ENCODE peak calls at places on chromosome 4, in four cellular contexts. V, U, S and D are unnamed samples.

GRCh38 chr4:108571027-108571569 is 49.3 kb upstream of the RPL34 start:
- DNase-seq in S (no peak), V (no peak), U (no peak), D (no peak)

GRCh38 chr4:68271851-68272756 is 26.6 kb upstream of the TMPRSS11B start:
- DNase-seq in V (peak; percentile 21), S (no peak), U (no peak), D (no peak)

GRCh38 chr4:133186210-133186609 is 37.1 kb downstream of the PCDH10 start:
- DNase-seq in V (no peak), U (no peak), S (no peak), D (no peak)

GRCh38 chr4:153564630-153565525 is 98.7 kb downstream of the TMEM131L start:
- DNase-seq in S (no peak), V (no peak), U (no peak), D (no peak)

GRCh38 chr4:185685804-185686203 is 126.2 kb downstream of the SORBS2 start:
- DNase-seq in U (no peak), S (no peak), V (no peak), D (no peak)

GRCh38 chr4:61520176-61520575 is 320.1 kb downstream of the ADGRL3 start:
- DNase-seq in U (no peak), S (no peak), V (no peak), D (no peak)

GRCh38 chr4:124903995-124904722 is 191.6 kb upstream of the ANKRD50 start:
- DNase-seq in S (no peak), V (peak; percentile 47), U (no peak), D (no peak)

GRCh38 chr4:137417676-137418075 is 114.6 kb downstream of the PCDH18 start:
- DNase-seq in U (no peak), S (no peak), V (no peak), D (no peak)

GRCh38 chr4:82721819-82722423 is 76.7 kb downstream of the SCD5 start:
- DNase-seq in U (no peak), V (peak; percentile 10), S (no peak), D (peak; percentile 27)

GRCh38 chr4:164779811-164780216 is 25.9 kb downstream of the SMIM31 start:
- DNase-seq in V (peak; percentile 41), U (no peak), S (no peak), D (no peak)

GRCh38 chr4:74033721-74034120 is 4.8 kb downstream of the CXCL3 start:
- DNase-seq in V (no peak), U (no peak), S (no peak), D (no peak)

GRCh38 chr4:84481879-84482245 is 17.2 kb downstream of the NKX6-1 start:
- DNase-seq in V (no peak), S (no peak), U (no peak), D (no peak)

GRCh38 chr4:101171747-101172146 is 175.6 kb downstream of the PPP3CA start:
- DNase-seq in U (no peak), S (no peak), V (no peak), D (no peak)

GRCh38 chr4:182495111-182495510 is 251.9 kb downstream of the TENM3 start:
- DNase-seq in U (no peak), S (no peak), V (no peak), D (no peak)

GRCh38 chr4:42280327-42281095 is 116.8 kb upstream of the SHISA3 start:
- DNase-seq in U (no peak), S (no peak), V (peak; percentile 35), D (no peak)

GRCh38 chr4:760616-761015 is 55.0 kb downstream of the PCGF3 start:
- DNase-seq in V (no peak), U (peak; percentile 58), S (no peak), D (no peak)
- TF ChIP-seq CTCF in V (no peak), U (no peak), S (no peak), D (no peak)

GRCh38 chr4:170089274-170089742 is 448 bp downstream of the AADAT start:
- DNase-seq in U (no peak), S (no peak), V (no peak), D (peak; percentile 10)
- H3K4me3 ChIP-seq in U (peak overlapping the region; percentile 87), S (peak overlapping the region; percentile 61), V (peak overlapping the region; percentile 94), D (peak overlapping the region; percentile 69)

DNA sequence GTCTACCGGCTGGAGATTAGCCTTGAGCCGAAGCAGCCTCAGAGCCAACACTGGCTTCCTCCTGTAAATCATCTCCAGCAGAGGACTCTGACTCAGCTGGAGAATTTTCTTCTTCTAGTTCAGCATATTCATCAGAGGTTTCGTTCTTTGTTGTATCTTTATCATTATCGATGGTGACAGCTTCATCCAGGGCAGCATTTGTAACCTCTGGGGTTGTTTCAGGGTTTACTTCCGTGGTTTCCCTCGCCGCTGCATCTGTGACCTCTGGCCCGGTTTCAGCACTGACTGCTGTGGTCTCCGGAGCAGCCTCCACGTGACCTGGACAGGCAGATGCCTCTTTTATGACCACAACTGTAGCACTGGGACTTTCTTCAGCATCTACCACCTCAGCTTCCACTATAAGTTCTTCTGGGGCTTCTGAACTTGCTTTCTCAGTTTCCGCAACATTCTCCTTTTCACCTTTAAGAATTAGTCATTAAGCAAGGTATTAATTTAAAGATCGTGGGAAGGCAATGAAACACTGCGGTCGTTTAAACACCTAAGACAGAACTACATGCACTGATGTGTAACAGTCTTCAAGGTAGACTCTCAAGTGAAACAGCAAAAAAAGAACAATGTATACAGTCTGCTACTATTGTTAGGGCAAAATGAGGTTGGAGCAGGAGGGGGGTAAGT is 13.3 kb downstream of the MGARP start:
- DNase-seq in V (no peak), U (peak; percentile 90), S (peak; percentile 74), D (peak; percentile 68)
- H3K27ac ChIP-seq in V (peak overlapping the region; percentile 31), U (no peak overlapping the region), S (no peak overlapping the region), D (peak overlapping the region; percentile 64)

DNA sequence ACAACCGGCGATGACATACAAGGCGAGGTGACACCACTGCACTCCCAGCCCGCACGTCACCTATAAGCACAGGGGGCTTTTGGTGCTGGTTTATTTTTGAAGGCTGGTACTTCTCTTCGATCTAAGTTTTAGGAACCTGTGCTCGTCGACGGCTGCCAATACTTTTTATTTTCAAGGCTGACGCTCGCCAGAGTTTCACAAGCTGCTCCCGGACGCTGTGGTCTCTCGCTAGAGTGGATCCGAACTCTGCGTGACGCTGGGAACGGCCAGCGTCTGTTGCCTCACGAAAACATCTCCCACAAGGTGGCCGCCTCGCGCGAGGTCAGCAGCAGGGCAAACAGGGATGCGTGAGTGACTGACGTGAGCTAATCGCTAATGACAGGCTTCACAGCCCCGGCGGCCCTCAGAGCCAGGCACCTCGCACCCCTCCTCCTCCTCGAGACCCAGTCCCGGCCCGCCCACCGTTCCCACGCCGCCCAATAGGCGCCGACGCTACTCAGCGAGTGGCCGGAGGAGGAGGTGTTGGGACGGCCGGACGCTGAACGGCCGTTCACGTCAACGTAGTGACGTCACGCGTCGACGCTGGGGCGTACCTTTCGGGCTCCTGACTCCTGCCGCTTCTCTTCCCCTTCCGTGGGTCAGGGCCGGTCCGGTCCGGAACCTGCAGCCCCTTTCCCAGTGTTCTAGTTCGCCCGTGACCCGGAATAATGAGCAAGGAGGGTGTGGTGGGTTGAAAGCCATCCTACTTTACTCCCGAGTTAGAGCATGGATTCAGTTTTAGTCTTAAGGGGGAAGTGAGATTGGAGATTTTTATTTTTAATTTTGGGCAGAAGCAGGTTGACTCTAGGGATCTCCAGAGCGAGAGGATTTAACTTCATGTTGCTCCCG is at the start of gene CLCN3:
- DNase-seq in U (peak; percentile 100), V (peak; percentile 95), S (peak; percentile 98), D (peak; percentile 99)
- TF ChIP-seq CTCF in U (peak; percentile 22), V (no peak), S (no peak), D (no peak)

GRCh38 chr4:140247237-140247636 is 93.3 kb upstream of the MAML3 start:
- DNase-seq in U (no peak), S (no peak), V (no peak), D (no peak)

GRCh38 chr4:140243345-140243753 is 89.4 kb upstream of the MAML3 start:
- DNase-seq in S (no peak), U (no peak), V (no peak), D (no peak)

GRCh38 chr4:140242357-140243284 is 88.6 kb upstream of the MAML3 start:
- DNase-seq in U (no peak), V (no peak), S (no peak), D (no peak)

GRCh38 chr4:140246216-140246615 is 92.2 kb upstream of the MAML3 start:
- DNase-seq in S (no peak), V (no peak), U (no peak), D (no peak)

DNA sequence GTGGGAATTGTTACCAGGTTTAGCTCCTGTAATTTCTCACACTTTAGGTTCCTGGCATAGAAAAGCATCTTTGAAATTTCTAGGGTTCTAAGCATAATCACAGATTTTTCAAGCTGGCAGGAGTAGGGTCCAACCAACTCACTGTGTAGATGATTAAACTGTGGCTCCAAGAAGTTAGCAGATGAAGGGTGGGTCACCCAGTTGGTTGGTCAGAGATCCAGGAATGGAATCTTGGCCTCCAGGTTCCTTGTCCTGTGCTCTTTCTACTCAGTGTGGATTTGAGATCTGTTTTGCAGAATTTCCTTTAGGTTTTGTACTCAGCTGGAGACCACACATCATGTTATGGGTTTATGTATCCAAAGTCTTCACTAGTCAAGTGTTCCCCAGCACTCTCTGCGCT is 90.3 kb upstream of the MAML3 start:
- DNase-seq in U (no peak), S (no peak), V (no peak), D (no peak)
- H3K4me3 ChIP-seq in U (no peak overlapping the region), S (no peak overlapping the region), V (no peak overlapping the region), D (no peak overlapping the region)

GRCh38 chr4:128657638-128658037 is 151.9 kb upstream of the JADE1 start:
- DNase-seq in U (no peak), S (no peak), V (no peak), D (no peak)
- H3K27ac ChIP-seq in U (peak overlapping the region; percentile 74), S (peak overlapping the region; percentile 86), V (no peak overlapping the region), D (peak overlapping the region; percentile 72)

GRCh38 chr4:161254375-161254774 is 909.4 kb downstream of the FSTL5 start:
- DNase-seq in S (no peak), U (no peak), V (no peak), D (no peak)
- TF ChIP-seq CTCF in S (no peak), U (no peak), V (peak; percentile 6), D (no peak)